ENCODE peak calls at places on chromosome 13, in six cellular contexts. V is psoas muscle; W is tibial artery; U is neuronal stem cell; H is effector memory CD4-positive, alpha-beta T cell; G is ovary. O is an unnamed sample. For H3K4me1, the result is how much of the 10 kb centered on the place peaks cover.

GRCh38 chr13:51614350-51614786 is 30.1 kb downstream of the WDFY2 start:
- DNase-seq in U (no peak), G (no peak), V (peak), W (no peak), H (no peak), O (no peak)

GRCh38 chr13:36839281-36839680 is 20.3 kb downstream of the RFXAP start:
- DNase-seq in H (no peak), V (no peak), W (no peak), U (no peak), G (no peak), O (no peak)

GRCh38 chr13:26971990-26972888 is 199.4 kb downstream of the USP12 start:
- DNase-seq in G (no peak), V (no peak), U (peak), W (no peak), H (no peak), O (no peak)

GRCh38 chr13:105441406-105441805 is 1094.1 kb downstream of the EFNB2 start:
- DNase-seq in G (no peak), U (no peak), V (no peak), H (no peak), W (no peak), O (no peak)

GRCh38 chr13:102825921-102826706 is 19.7 kb upstream of the ERCC5 start:
- DNase-seq in H (no peak), U (no peak), G (no peak), W (no peak), V (no peak), O (no peak)

GRCh38 chr13:20570540-20570939 is 3.6 kb downstream of the IFT88 start:
- DNase-seq in V (no peak), U (no peak), G (no peak), H (no peak), W (no peak), O (no peak)

GRCh38 chr13:106232680-106233079 is 302.8 kb downstream of the EFNB2 start:
- DNase-seq in U (no peak), G (no peak), V (no peak), H (no peak), W (no peak), O (no peak)

GRCh38 chr13:113539176-113539575 is 45.4 kb upstream of the TFDP1 start:
- DNase-seq in V (no peak), H (no peak), W (no peak), G (no peak), U (no peak), O (peak)

GRCh38 chr13:94192576-94192975 is 286.9 kb downstream of the DCT start:
- DNase-seq in G (no peak), U (peak), V (no peak), H (no peak), W (no peak), O (no peak)

GRCh38 chr13:85520445-85520844 is 278.8 kb downstream of the SLITRK6 start:
- DNase-seq in W (no peak), H (no peak), V (no peak), U (no peak), G (no peak), O (no peak)

GRCh38 chr13:21478881-21479808 is 20.0 kb upstream of the ZDHHC20 start:
- DNase-seq in G (peak), H (no peak), W (no peak), V (no peak), U (peak), O (no peak)

GRCh38 chr13:94063096-94063495 is 416.4 kb downstream of the DCT start:
- DNase-seq in U (no peak), G (no peak), H (no peak), V (no peak), W (no peak), O (no peak)

GRCh38 chr13:110467516-110467915 is 94.0 kb downstream of the RAB20 start:
- DNase-seq in H (no peak), G (no peak), W (no peak), U (no peak), V (peak), O (no peak)

GRCh38 chr13:42875448-42876269 is 94.3 kb downstream of the FAM216B start:
- DNase-seq in U (peak), V (no peak), W (no peak), G (peak), H (no peak), O (no peak)

GRCh38 chr13:21060827-21061076 is 634 bp downstream of the LATS2 start:
- DNase-seq in H (no peak), W (no peak), V (peak), U (no peak), G (peak), O (no peak)

DNA sequence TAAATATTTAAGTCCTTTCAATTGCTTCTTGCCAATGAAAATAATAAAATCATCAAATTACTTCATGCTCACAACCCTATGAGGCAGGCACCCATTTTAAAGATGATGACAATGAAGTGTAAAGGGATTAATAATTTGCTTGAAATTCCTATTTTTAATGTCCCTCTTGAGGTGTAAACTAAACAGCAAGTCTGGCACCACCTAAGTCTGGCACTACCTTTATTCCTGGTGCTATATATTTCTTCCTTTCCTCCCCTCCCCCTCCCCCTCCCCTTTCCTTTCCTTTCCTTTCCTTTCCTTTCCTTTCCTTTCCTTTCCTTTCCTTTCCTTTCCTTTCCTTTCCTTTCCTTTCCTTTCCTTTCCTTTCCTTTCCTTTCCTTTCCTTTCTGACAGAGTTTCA is 42.2 kb downstream of the FLT1 start:
- DNase-seq in H (no peak), V (no peak), U (no peak), W (no peak), G (no peak), O (no peak)
- H3K4me1 ChIP-seq in H (under half), V (under half), U (under half), W (under half), G (under half), O (under half)

GRCh38 chr13:32905063-32905863 is 111.0 kb upstream of the KL start:
- DNase-seq in H (no peak), G (no peak), U (no peak), W (no peak), V (no peak), O (no peak)

GRCh38 chr13:32903720-32904119 is 112.5 kb upstream of the KL start:
- DNase-seq in H (no peak), G (no peak), V (no peak), U (no peak), W (peak), O (no peak)

GRCh38 chr13:32904271-32904670 is 112.0 kb upstream of the KL start:
- DNase-seq in G (no peak), H (no peak), U (no peak), V (no peak), W (no peak), O (no peak)

GRCh38 chr13:32901994-32902780 is 114.0 kb upstream of the KL start:
- DNase-seq in U (no peak), H (no peak), V (peak), G (no peak), W (peak), O (no peak)

DNA sequence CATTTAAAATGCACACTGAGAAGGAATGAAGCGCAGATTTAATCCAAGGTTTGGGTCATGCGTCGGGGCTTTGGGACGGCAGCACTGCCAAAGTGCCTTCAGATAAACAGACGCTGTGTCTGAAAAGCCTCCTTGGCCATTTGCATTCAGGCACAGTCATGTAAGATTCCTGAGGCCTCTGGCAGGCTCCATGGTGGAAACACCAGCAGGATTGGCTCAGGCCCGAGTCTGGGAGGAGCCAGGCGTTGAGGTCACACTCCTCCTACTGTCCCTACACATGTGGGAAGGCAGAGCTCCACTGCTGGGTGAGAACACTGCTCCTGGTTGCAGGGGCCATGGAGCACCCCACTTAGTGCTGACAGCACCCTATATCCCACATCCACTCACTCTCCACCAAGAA is 113.3 kb upstream of the KL start:
- DNase-seq in W (peak), H (no peak), V (peak), G (peak), U (no peak), O (no peak)
- H3K4me1 ChIP-seq in W (under half), H (under half), V (under half), G (under half), U (under half), O (under half)

GRCh38 chr13:44280461-44280860 is 93.2 kb upstream of the SERP2 start:
- DNase-seq in W (no peak), H (no peak), G (no peak), U (no peak), V (no peak), O (no peak)

GRCh38 chr13:44281252-44282000 is 92.2 kb upstream of the SERP2 start:
- DNase-seq in U (no peak), G (no peak), H (no peak), W (no peak), V (no peak), O (no peak)

GRCh38 chr13:44276061-44276460 is 97.6 kb upstream of the SERP2 start:
- DNase-seq in H (no peak), W (no peak), G (no peak), V (no peak), U (no peak), O (no peak)

GRCh38 chr13:44277459-44277858 is 96.2 kb upstream of the SERP2 start:
- DNase-seq in G (no peak), V (no peak), U (no peak), W (no peak), H (no peak), O (no peak)

DNA sequence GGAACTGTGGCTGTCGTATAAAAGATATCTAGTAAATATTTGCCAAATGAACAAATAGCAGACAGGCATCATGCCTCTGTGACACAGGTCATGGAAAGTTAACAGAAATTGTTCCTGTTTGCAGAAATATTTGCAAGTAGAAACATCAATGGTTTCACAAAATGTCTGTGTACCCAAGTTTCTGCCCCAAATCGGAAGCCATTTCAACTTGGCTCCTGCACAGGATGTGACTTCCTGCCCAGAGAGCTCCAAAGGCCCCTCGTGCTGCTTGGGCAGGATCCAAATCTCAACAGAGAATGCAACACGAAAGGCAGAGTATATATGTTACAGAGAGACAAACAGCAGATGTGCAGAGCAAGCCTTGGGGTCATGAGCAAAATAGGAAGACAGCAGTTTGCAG is 95.5 kb upstream of the SERP2 start:
- DNase-seq in G (no peak), V (no peak), U (no peak), W (no peak), H (no peak), O (no peak)
- H3K4me1 ChIP-seq in G (under half), V (under half), U (under half), W (under half), H (under half), O (under half)

GRCh38 chr13:30868806-30869470 is 37.1 kb upstream of the MEDAG start:
- DNase-seq in U (no peak), G (no peak), H (no peak), W (no peak), V (no peak), O (no peak)
- H3K4me1 ChIP-seq in U (under half), G (under half), H (under half), W (half or more), V (under half), O (under half)

GRCh38 chr13:37884026-37884425 is 14.5 kb upstream of the TRPC4 start:
- DNase-seq in V (no peak), G (no peak), H (no peak), U (no peak), W (no peak), O (no peak)

GRCh38 chr13:37884674-37885073 is 15.1 kb upstream of the TRPC4 start:
- DNase-seq in W (no peak), U (no peak), H (no peak), G (no peak), V (no peak), O (no peak)

GRCh38 chr13:37889811-37890210 is 20.2 kb upstream of the TRPC4 start:
- DNase-seq in V (no peak), U (no peak), H (no peak), W (no peak), G (no peak), O (no peak)

GRCh38 chr13:37889102-37889501 is 19.5 kb upstream of the TRPC4 start:
- DNase-seq in W (no peak), U (no peak), V (no peak), G (no peak), H (no peak), O (no peak)

DNA sequence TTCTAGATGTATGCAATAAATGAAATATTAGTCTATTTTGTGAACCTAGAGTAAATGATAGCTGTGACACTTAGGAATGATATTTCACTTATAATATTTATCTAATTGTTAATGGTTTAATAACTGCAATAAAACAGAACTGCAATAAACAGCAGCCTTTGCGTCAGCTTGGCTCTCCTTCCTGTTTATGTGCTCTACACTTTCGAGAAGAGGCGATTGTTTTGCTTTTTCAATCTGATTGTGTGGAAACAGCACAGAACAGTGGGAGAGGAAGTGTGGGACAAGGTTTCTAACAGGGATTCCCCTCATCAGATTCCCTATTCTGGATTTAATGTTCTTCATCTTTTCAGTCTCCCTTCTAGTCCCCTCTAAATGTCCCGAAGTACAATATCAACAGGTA is 17.3 kb upstream of the TRPC4 start:
- DNase-seq in W (no peak), H (no peak), V (no peak), G (no peak), U (no peak), O (no peak)
- H3K4me1 ChIP-seq in W (under half), H (under half), V (under half), G (under half), U (under half), O (under half)

O was measured in RWPE2.